ENCODE peak calls at places on chromosomes 12 and 14, in four cellular contexts. One of them, this sample, is unnamed.

GRCh38 chr14:49089078-49089477 is 497.1 kb downstream of the RPS29 start:
- DNase-seq in GM12878: no peak
- DNase-seq in WTC11: no peak
- DNase-seq in HepG2: no peak
- DNase-seq in this sample: no peak

GRCh38 chr12:18320036-18320617 is 58.8 kb downstream of the PIK3C2G start:
- DNase-seq in GM12878: no peak
- DNase-seq in WTC11: peak
- DNase-seq in HepG2: peak
- DNase-seq in this sample: peak

GRCh38 chr12:49342914-49343731 is 3.6 kb upstream of the DNAJC22 start:
- DNase-seq in GM12878: no peak
- DNase-seq in WTC11: no peak
- DNase-seq in HepG2: no peak
- DNase-seq in this sample: peak

GRCh38 chr12:31412292-31412801 is 86.4 kb upstream of the SINHCAF start:
- DNase-seq in GM12878: no peak
- DNase-seq in WTC11: peak
- DNase-seq in HepG2: no peak
- DNase-seq in this sample: no peak

GRCh38 chr12:109696485-109697269 is 16.9 kb upstream of the FAM222A start:
- DNase-seq in GM12878: no peak
- DNase-seq in WTC11: no peak
- DNase-seq in HepG2: peak
- DNase-seq in this sample: peak

GRCh38 chr12:105273601-105274000 is 37.6 kb upstream of the APPL2 start:
- DNase-seq in GM12878: no peak
- DNase-seq in WTC11: no peak
- DNase-seq in HepG2: no peak
- DNase-seq in this sample: no peak

GRCh38 chr14:54815016-54815415 is 87.6 kb downstream of the GCH1 start:
- DNase-seq in GM12878: no peak
- DNase-seq in WTC11: no peak
- DNase-seq in HepG2: no peak
- DNase-seq in this sample: no peak

GRCh38 chr14:93013368-93013719 is 90.4 kb downstream of the CHGA start:
- DNase-seq in GM12878: no peak
- DNase-seq in WTC11: no peak
- DNase-seq in HepG2: no peak
- DNase-seq in this sample: no peak

GRCh38 chr14:75417674-75418073 is 10.1 kb upstream of the JDP2 start:
- DNase-seq in GM12878: no peak
- DNase-seq in WTC11: no peak
- DNase-seq in HepG2: peak
- DNase-seq in this sample: no peak

GRCh38 chr12:51699219-51699618 is 108.2 kb downstream of the SCN8A start:
- DNase-seq in GM12878: no peak
- DNase-seq in WTC11: no peak
- DNase-seq in HepG2: no peak
- DNase-seq in this sample: no peak

GRCh38 chr14:81710232-81710845 is 176.7 kb upstream of the SEL1L start:
- DNase-seq in GM12878: peak
- DNase-seq in WTC11: no peak
- DNase-seq in HepG2: peak
- DNase-seq in this sample: no peak

GRCh38 chr14:50388256-50388931 is 8.3 kb downstream of the CDKL1 start:
- DNase-seq in GM12878: no peak
- DNase-seq in WTC11: peak
- DNase-seq in HepG2: no peak
- DNase-seq in this sample: peak

DNA sequence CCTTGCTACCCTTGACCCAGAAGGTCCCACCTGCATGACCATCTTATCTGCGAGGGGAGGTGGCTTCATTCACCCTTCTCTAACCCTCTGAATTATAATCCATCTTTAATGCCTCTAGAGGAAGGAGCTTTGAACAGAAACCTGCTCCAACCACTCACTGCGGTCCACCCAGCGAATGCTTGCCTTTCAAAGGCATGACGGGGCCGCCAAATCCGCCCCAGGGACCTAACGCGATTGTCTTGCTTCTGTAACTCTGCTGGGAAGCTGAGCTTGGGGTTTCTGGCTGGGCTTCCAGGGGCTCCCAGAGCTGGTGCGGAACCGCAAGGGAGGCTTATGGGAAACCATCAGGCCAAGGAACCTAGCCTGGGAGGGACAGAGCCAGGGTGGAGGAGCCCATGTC is 231.1 kb upstream of the LHX5 start:
- DNase-seq in GM12878: no peak
- DNase-seq in WTC11: no peak
- DNase-seq in HepG2: no peak
- DNase-seq in this sample: no peak
- TF ChIP-seq ETV6 in GM12878: no peak
- TF ChIP-seq ETV6 in WTC11: no peak
- TF ChIP-seq ETV6 in HepG2: no peak
- TF ChIP-seq ETV6 in this sample: no peak

GRCh38 chr12:121132601-121133481 is at the start of gene P2RX7:
- DNase-seq in GM12878: peak
- DNase-seq in WTC11: peak
- DNase-seq in HepG2: no peak
- DNase-seq in this sample: no peak
- TF ChIP-seq ETV6 in GM12878: no peak
- TF ChIP-seq ETV6 in WTC11: no peak
- TF ChIP-seq ETV6 in HepG2: no peak
- TF ChIP-seq ETV6 in this sample: no peak

DNA sequence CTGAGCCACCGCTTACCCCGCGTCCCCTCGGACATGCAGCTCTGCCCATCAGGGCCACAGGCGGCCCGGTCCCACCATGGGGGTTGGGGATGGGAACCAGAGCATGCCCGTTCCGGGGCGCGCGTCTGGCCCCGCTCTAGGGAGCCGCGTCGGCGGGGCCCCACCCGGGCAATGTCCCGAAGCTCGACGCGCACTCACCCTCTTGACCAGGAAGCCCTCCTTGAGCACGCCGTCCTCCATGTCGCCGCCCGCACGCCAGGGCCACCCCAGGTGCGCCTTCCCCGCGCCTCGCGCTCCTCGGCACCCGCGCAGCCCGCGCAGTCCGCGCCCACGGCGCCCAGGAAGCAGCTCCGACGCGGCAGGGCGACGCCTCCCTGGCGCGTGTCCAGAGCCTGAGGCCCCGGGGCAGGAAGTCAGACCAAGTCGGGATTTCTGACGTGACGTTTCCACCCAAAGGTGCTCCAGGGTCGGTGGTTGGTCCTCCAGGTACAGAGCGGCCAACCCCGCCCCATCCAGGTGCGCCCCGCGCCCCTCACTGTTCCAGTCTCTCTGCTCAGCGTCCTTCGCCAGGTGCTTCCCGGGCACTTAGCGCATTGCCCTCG is at the start of gene PLEK2:
- DNase-seq in GM12878: no peak
- DNase-seq in WTC11: peak
- DNase-seq in HepG2: no peak
- DNase-seq in this sample: no peak
- TF ChIP-seq ETV6 in GM12878: no peak
- TF ChIP-seq ETV6 in WTC11: no peak
- TF ChIP-seq ETV6 in HepG2: no peak
- TF ChIP-seq ETV6 in this sample: no peak

DNA sequence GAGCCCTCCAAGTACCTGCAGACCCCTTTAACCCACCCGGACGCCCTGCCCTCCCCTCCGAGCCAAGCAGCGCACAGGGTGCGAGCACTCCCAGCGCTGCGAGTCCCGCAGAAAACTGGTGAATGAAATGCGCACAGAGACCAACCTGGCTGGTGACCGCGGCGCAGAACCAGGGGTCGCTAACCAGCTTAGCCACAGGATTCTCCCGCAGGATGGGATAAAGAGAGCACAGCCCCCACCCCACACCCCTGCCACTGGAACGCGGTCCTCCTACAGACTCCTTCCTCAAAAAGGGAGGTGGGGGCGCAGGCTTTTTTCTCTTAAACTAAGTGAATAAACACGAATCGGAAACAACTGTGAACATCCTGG is 1.0 kb downstream of the ATP2B1 start:
- DNase-seq in GM12878: no peak
- DNase-seq in WTC11: peak
- DNase-seq in HepG2: peak
- DNase-seq in this sample: peak
- TF ChIP-seq ETV6 in GM12878: no peak
- TF ChIP-seq ETV6 in WTC11: no peak
- TF ChIP-seq ETV6 in HepG2: no peak
- TF ChIP-seq ETV6 in this sample: no peak

DNA sequence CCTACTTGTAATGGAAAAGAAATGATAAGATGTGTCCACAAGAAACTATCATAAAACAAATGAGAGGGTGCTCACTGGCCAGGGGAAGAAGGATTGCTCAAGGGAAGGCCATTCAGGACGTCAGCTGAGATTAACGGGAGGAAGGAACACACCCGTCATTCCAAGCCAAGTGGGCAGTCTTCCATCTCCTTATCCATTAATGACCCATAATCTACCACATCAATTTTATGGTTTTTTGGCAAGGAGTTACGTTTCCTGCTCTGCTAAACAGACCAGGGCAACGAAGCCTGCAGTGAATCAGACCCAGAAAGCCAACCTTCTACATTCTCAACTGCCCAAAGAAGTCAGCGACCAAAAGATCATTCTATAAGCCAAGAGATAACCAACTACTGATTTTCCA is 25.1 kb downstream of the PRKAB1 start:
- DNase-seq in GM12878: no peak
- DNase-seq in WTC11: no peak
- DNase-seq in HepG2: no peak
- DNase-seq in this sample: no peak
- TF ChIP-seq ETV6 in GM12878: no peak
- TF ChIP-seq ETV6 in WTC11: no peak
- TF ChIP-seq ETV6 in HepG2: no peak
- TF ChIP-seq ETV6 in this sample: no peak

GRCh38 chr14:67410313-67410712 is 1.7 kb downstream of the PLEK2 start:
- DNase-seq in GM12878: no peak
- DNase-seq in WTC11: no peak
- DNase-seq in HepG2: no peak
- DNase-seq in this sample: peak

GRCh38 chr14:67416085-67416484 is 4.1 kb upstream of the PLEK2 start:
- DNase-seq in GM12878: no peak
- DNase-seq in WTC11: no peak
- DNase-seq in HepG2: no peak
- DNase-seq in this sample: peak

GRCh38 chr14:67409461-67409860 is 2.5 kb downstream of the PLEK2 start:
- DNase-seq in GM12878: no peak
- DNase-seq in WTC11: no peak
- DNase-seq in HepG2: no peak
- DNase-seq in this sample: no peak

GRCh38 chr14:67413806-67414769 is 2.1 kb upstream of the PLEK2 start:
- DNase-seq in GM12878: no peak
- DNase-seq in WTC11: no peak
- DNase-seq in HepG2: peak
- DNase-seq in this sample: peak

DNA sequence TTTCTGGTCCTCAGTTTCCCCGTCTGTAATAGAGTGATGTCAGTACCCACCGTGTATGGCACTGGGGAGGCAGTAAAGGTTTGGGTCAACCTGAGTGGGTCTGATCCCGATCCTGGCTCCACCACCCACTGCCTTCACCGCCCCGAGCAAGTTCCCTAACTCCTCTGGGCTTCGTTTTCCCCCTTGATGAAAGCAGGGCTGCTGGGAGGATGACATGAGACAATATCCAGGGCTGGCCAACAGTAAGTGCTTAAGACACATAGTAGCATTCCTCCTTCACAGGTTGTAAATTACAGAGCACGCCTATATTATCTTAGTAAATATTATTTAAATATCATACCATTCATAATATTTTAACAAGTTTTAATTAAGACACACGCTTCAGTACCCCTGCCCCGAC is 590 bp downstream of the PLEK2 start:
- DNase-seq in GM12878: no peak
- DNase-seq in WTC11: no peak
- DNase-seq in HepG2: no peak
- DNase-seq in this sample: no peak
- TF ChIP-seq ETV6 in GM12878: no peak
- TF ChIP-seq ETV6 in WTC11: no peak
- TF ChIP-seq ETV6 in HepG2: no peak
- TF ChIP-seq ETV6 in this sample: no peak

GRCh38 chr12:127926004-127926403 is 341.0 kb upstream of the TMEM132C start:
- DNase-seq in GM12878: no peak
- DNase-seq in WTC11: no peak
- DNase-seq in HepG2: no peak
- DNase-seq in this sample: no peak
- TF ChIP-seq ETV6 in GM12878: no peak
- TF ChIP-seq ETV6 in WTC11: no peak
- TF ChIP-seq ETV6 in HepG2: no peak
- TF ChIP-seq ETV6 in this sample: no peak

GRCh38 chr12:58321414-58321813 is 380.0 kb downstream of the ATP23 start:
- DNase-seq in GM12878: no peak
- DNase-seq in WTC11: no peak
- DNase-seq in HepG2: no peak
- DNase-seq in this sample: no peak
- TF ChIP-seq ETV6 in GM12878: no peak
- TF ChIP-seq ETV6 in WTC11: no peak
- TF ChIP-seq ETV6 in HepG2: no peak
- TF ChIP-seq ETV6 in this sample: no peak

This sample was measured in K562.